ENCODE peak calls at places on chromosomes 12 and 14, in four cellular contexts. G, O, Q and J are unnamed samples.

GRCh38 chr12:89731614-89732013 is 23.0 kb upstream of the ATP2B1 start:
- DNase-seq in Q (no peak), O (no peak), G (no peak), J (no peak)

GRCh38 chr12:80053048-80053790 is 46.1 kb upstream of the OTOGL start:
- DNase-seq in Q (peak), O (peak), G (no peak), J (no peak)

GRCh38 chr14:105839425-105840265 is 313.3 kb downstream of the TMEM121 start:
- DNase-seq in G (no peak), Q (no peak), O (no peak), J (no peak)

GRCh38 chr12:49902399-49903350 is 1.0 kb downstream of the FAIM2 start:
- DNase-seq in O (no peak), G (peak), Q (no peak), J (no peak)

GRCh38 chr12:4133029-4133428 is 140.5 kb upstream of the CCND2 start:
- DNase-seq in Q (no peak), O (no peak), G (no peak), J (no peak)

GRCh38 chr12:96359328-96359727 is 40.9 kb downstream of the CDK17 start:
- DNase-seq in Q (no peak), G (no peak), O (no peak), J (no peak)

GRCh38 chr12:130498589-130499385 is 161.1 kb downstream of the PIWIL1 start:
- DNase-seq in O (no peak), Q (no peak), G (no peak), J (no peak)

GRCh38 chr14:104249706-104250105 is 111.3 kb downstream of the KIF26A start:
- DNase-seq in Q (no peak), O (no peak), G (no peak), J (no peak)

GRCh38 chr14:47442206-47442605 is 233.2 kb downstream of the MDGA2 start:
- DNase-seq in O (no peak), G (peak), Q (no peak), J (peak)

GRCh38 chr12:14780851-14781250 is 22.4 kb downstream of the WBP11 start:
- DNase-seq in O (no peak), G (no peak), Q (no peak), J (no peak)

GRCh38 chr12:84919271-84919670 is 6.7 kb upstream of the SLC6A15 start:
- DNase-seq in G (no peak), Q (no peak), O (no peak), J (no peak)

GRCh38 chr12:18141583-18141982 is 51.6 kb upstream of the RERGL start:
- DNase-seq in O (no peak), G (no peak), Q (no peak), J (peak)

GRCh38 chr12:46455648-46456352 is 83.2 kb upstream of the SLC38A2 start:
- DNase-seq in O (no peak), G (no peak), Q (no peak), J (peak)

GRCh38 chr14:31788340-31788739 is 227.1 kb downstream of the NUBPL start:
- DNase-seq in O (no peak), Q (no peak), G (no peak), J (no peak)

GRCh38 chr12:24898606-24899005 is 50.3 kb downstream of the BCAT1 start:
- DNase-seq in O (no peak), Q (no peak), G (no peak), J (no peak)

GRCh38 chr14:71714225-71714624 is 218.0 kb upstream of the RGS6 start:
- DNase-seq in G (no peak), O (no peak), Q (peak), J (no peak)

GRCh38 chr14:94470311-94470710 is 5.7 kb downstream of the SERPINA9 start:
- DNase-seq in O (no peak), G (no peak), Q (no peak), J (no peak)

GRCh38 chr12:72141381-72141780 is 130.8 kb upstream of the TRHDE start:
- DNase-seq in Q (no peak), G (no peak), O (no peak), J (no peak)

GRCh38 chr14:37262649-37263048 is 64.9 kb downstream of the MIPOL1 start:
- DNase-seq in O (no peak), G (peak), Q (no peak), J (no peak)

GRCh38 chr12:51321882-51322281 is 2.1 kb downstream of the BIN2 start:
- DNase-seq in G (no peak), O (no peak), Q (no peak), J (no peak)

GRCh38 chr14:64844272-64844671 is 35.4 kb downstream of the SPTB start:
- DNase-seq in G (no peak), O (no peak), Q (no peak), J (no peak)

GRCh38 chr14:64838656-64839055 is 41.1 kb downstream of the SPTB start:
- DNase-seq in Q (no peak), G (no peak), O (no peak), J (no peak)

GRCh38 chr14:64841772-64842490 is 37.8 kb downstream of the SPTB start:
- DNase-seq in Q (no peak), O (peak), G (no peak), J (no peak)

GRCh38 chr14:64844993-64845536 is 34.6 kb downstream of the SPTB start:
- DNase-seq in G (no peak), Q (no peak), O (no peak), J (no peak)

DNA sequence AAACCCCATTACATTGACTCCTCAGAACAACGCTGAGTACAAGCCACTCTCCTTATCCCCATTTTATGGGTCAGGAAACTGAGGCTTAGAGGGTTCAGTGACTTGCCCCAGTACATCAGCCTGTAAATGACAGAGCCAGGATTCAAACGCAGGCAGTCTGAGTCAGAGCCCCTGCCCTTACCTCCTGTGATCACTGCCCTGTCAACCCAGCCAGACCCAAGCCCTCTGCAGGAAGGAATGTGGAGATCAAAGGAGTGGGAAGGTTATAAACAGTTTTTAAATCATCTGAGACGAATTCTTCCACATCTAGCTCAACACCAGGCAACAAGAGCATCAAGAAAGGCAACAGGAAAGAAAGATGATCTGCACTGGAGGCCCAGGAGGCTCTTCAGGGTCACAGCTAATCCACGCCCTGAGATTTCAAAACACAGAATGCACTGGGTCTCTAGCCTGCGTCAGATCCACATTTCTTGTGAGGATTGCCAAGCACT is 38.5 kb downstream of the SPTB start:
- DNase-seq in Q (no peak), O (no peak), G (peak), J (peak)
- TF ChIP-seq CTCF in Q (peak), O (peak), G (peak), J (peak)

GRCh38 chr12:94874086-94874985 is 129.2 kb downstream of the NDUFA12 start:
- DNase-seq in G (peak), O (no peak), Q (no peak), J (no peak)
- H3K4me3 ChIP-seq in G (peak), O (peak), Q (peak), J (peak)

GRCh38 chr12:54285150-54286041 is 4.9 kb downstream of the HNRNPA1 start:
- DNase-seq in O (no peak), Q (no peak), G (no peak), J (no peak)
- TF ChIP-seq CTCF in O (no peak), Q (peak), G (no peak), J (peak)

DNA sequence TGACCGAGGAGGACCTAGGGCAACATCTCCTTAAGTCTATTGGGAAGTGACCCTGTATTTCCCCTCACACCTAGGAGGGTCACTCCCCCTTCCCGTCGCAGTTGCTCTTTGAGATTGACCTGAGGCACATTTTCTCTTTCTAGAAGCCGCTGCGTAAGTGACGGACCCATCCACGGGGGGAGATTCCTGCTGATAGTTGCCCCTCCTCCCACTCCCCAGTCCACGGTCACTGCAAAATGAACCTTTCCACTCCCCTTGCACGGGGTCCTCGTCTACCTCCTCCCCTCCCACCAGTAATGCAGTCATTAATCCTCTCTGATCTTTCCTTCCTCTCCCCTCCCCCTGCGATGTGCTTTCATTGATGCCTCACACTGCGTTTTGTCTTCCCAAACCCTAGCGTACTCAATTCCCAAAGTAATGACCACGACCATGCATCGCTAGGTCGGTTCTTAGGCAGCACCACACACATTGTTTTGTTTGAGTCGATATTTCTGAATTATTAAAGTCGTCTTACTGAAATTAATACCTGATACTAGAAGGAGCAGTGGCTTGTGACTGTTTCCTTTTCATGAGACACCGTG is 790 bp downstream of the ETNK1 start:
- DNase-seq in Q (no peak), G (peak), O (peak), J (no peak)
- H3K4me3 ChIP-seq in Q (peak), G (peak), O (peak), J (peak)

GRCh38 chr12:39959467-39959866 is 146.4 kb downstream of the SLC2A13 start:
- DNase-seq in G (no peak), O (no peak), Q (no peak), J (no peak)

GRCh38 chr12:39959016-39959415 is 146.9 kb downstream of the SLC2A13 start:
- DNase-seq in O (no peak), Q (no peak), G (no peak), J (no peak)

DNA sequence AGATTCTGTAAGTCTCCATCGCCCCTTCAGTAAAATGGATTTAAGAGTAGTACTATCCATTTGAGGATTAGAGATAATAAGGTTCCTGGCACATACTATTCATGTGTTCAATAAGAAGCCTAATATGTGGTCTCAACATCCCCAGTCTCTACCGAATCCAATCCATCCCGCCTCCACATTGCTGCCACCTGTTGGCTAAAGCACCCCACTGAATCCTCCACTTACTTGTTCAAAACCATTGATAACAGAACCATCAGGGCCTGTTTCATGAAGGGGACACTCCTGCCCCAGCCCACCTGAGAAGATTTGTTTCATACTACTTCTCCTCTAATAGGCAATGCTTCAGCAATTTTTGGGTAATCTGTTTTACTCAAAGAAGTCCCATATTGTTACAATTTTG is 147.5 kb downstream of the SLC2A13 start:
- DNase-seq in O (no peak), Q (no peak), G (peak), J (no peak)
- TF ChIP-seq CTCF in O (no peak), Q (peak), G (peak), J (peak)

DNA sequence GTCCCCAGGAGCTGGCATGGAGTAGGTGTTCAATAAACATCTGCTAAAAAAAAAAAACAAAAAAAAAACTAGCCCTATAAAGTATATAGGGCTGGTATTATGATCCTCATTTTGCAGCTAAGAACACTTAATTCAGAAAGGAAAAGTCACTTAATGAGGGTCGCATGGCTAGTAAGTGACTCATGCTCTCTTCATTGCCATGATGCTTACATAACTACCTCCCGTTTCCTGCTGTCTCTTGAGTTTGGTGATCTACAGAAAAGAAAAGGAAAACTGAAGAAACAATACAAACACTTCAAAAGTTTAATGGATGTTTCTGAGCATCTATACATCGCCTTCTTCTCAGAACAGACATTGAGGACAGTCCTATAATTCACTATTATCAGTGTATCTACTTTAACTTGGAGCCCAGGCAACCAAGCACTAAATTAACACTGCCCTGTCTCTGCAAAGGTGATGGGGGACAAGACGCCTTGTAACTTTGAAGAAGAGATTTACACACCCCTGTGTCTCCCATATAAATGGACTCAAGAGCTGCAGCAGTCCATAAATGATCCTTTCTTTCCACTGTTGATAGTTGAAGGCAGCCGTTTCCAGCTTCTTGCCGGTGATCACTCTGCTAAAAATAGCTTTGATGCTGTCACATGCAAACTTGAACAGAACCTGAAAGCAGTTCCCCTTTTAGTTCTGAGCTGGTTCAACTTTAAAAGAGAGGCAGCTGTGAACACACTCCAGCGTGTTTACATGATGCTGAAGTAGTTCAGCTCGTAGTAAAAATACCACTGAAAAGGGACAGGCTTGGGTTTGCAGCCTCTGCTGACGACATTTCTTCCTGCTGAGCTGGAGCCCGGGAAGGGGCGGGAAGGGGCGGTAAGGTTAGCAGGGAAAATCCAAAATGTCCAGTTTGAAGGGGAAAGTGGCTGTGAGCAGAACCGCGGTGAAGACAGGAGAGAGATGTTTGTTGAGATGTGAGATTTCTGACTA is 113.3 kb downstream of the FOXN3 start:
- DNase-seq in G (no peak), O (peak), Q (peak), J (peak)
- H3K4me3 ChIP-seq in G (no peak), O (peak), Q (peak), J (no peak)

DNA sequence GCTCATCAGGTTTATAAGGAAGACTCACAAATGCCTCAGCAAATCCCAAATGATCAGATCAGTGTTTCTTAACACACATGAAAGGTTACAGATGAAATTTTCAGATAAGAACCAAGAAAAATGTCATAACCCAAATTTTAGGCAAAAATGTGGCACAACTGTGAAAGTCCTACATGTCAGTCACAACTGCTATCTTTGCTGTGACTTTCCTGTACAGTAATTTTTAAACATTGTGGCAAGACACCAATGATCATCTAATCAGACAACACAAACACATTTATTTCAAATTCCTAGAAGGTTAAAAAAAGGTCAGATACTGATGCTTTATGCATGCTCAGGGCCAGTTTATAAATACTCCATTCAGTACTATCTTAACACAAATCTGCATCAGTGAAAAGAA is 31.1 kb downstream of the NUDT4 start:
- DNase-seq in Q (no peak), O (no peak), G (no peak), J (no peak)
- TF ChIP-seq CTCF in Q (no peak), O (no peak), G (no peak), J (no peak)

GRCh38 chr12:10668526-10668925 is 5.3 kb downstream of the STYK1 start:
- DNase-seq in G (no peak), Q (no peak), O (no peak), J (no peak)

GRCh38 chr12:10673660-10674384 is at the start of gene STYK1:
- DNase-seq in Q (no peak), G (peak), O (peak), J (no peak)

GRCh38 chr12:10667581-10667980 is 6.3 kb downstream of the STYK1 start:
- DNase-seq in O (no peak), Q (no peak), G (no peak), J (no peak)

GRCh38 chr12:10669533-10669932 is 4.3 kb downstream of the STYK1 start:
- DNase-seq in O (no peak), G (no peak), Q (no peak), J (no peak)

DNA sequence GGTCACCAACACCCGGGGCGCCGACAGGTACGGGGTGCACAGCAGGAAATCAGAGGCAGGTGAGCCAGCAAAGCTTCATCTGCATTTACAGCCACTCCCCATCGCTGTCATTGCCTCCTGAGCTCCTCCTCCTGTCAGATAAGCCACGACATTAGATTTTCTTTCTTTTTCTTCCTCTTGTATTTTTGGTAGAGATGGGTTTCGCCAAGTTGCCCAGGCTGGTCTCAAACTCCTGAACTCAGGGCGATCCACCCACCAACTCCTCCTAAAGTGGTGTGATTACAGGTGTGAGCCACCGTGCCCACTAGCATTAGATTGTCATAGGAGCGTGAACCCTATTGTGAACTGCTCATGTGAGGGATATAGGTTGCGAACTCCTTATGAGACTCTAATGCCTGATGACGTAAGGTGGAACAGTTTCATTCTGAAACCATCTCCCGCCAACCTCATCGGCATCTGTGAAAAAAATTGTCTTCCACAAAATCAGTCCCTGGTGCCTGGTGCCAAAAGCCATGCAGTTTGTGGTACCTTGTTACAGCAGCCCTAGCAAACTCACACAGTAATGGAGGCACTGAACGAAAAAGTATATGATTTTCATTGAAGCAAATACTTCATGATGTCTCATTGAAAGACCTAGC is 1.5 kb downstream of the STYK1 start:
- DNase-seq in G (peak), Q (no peak), O (no peak), J (no peak)
- H3K4me3 ChIP-seq in G (no peak), Q (no peak), O (no peak), J (no peak)